ENCODE peak calls at places on chromosomes 2 and 18, in ten cellular contexts. F, J, K, P, Z, B, Y, Q, H and M are unnamed samples.

GRCh38 chr2:128208023-128208422 is 110.6 kb downstream of the HS6ST1 start:
- DNase-seq in F (no peak), J (no peak), K (no peak), P (no peak), Z (no peak), B (no peak), Y (no peak), Q (no peak), H (no peak), M (no peak)

GRCh38 chr18:36595818-36596215 is 233.0 kb downstream of the TPGS2 start:
- DNase-seq in F (no peak), J (no peak), K (no peak), P (no peak), Z (no peak), B (no peak), Y (no peak), Q (no peak), H (no peak), M (no peak)

GRCh38 chr2:217105733-217106649 is 246.1 kb upstream of the TNP1 start:
- DNase-seq in F (no peak), J (no peak), K (no peak), P (no peak), Z (no peak), B (peak), Y (peak), Q (no peak), H (peak), M (peak)

GRCh38 chr2:72815655-72816268 is 10.1 kb downstream of the EXOC6B start:
- DNase-seq in F (no peak), J (no peak), K (no peak), P (no peak), Z (no peak), B (no peak), Y (no peak), Q (no peak), H (no peak), M (no peak)

GRCh38 chr2:231663458-231664290 is 44.7 kb upstream of the PTMA start:
- DNase-seq in F (no peak), J (no peak), K (no peak), P (no peak), Z (no peak), B (no peak), Y (no peak), Q (no peak), H (no peak), M (no peak)

GRCh38 chr18:60534539-60534938 is 162.0 kb upstream of the MC4R start:
- DNase-seq in F (no peak), J (no peak), K (no peak), P (no peak), Z (no peak), B (peak), Y (no peak), Q (no peak), H (peak), M (no peak)

GRCh38 chr2:177740718-177741117 is 331.9 kb downstream of the PDE11A start:
- DNase-seq in F (no peak), J (no peak), K (no peak), P (no peak), Z (no peak), B (no peak), Y (peak), Q (no peak), H (no peak), M (peak)

GRCh38 chr18:22734103-22734661 is 198.9 kb upstream of the RBBP8 start:
- DNase-seq in F (no peak), J (no peak), K (no peak), P (no peak), Z (no peak), B (no peak), Y (no peak), Q (no peak), H (no peak), M (no peak)

GRCh38 chr18:70956554-70956953 is 667.7 kb downstream of the SOCS6 start:
- DNase-seq in F (no peak), J (no peak), K (no peak), P (no peak), Z (no peak), B (no peak), Y (no peak), Q (no peak), H (no peak), M (no peak)

GRCh38 chr2:8394131-8394530 is 287.7 kb upstream of the ID2 start:
- DNase-seq in F (no peak), J (no peak), K (no peak), P (no peak), Z (no peak), B (no peak), Y (no peak), Q (no peak), H (no peak), M (no peak)

GRCh38 chr2:190379249-190379964 is 28.7 kb upstream of the MFSD6 start:
- DNase-seq in F (no peak), J (no peak), K (peak), P (no peak), Z (no peak), B (peak), Y (no peak), Q (no peak), H (no peak), M (no peak)

GRCh38 chr2:51103205-51103604 is 71.3 kb upstream of the NRXN1 start:
- DNase-seq in F (no peak), J (no peak), K (peak), P (no peak), Z (no peak), B (peak), Y (no peak), Q (no peak), H (peak), M (no peak)

GRCh38 chr18:22977847-22978701 is 44.9 kb downstream of the RBBP8 start:
- DNase-seq in F (no peak), J (no peak), K (no peak), P (no peak), Z (no peak), B (peak), Y (peak), Q (no peak), H (peak), M (peak)